ENCODE peak calls at places on chromosomes 11 and 22, in eight cellular contexts. M is neuronal stem cell, C is fibroblast of lung, P is Karpas-422, A is mammary epithelial cell, R is HepG2, W is GM23338, I is H9. N is an unnamed sample. For H3K27me3, the result is how much of the 10 kb centered on the place peaks cover.

GRCh38 chr11:121237686-121238658 is 54.6 kb upstream of the SC5D start:
- DNase-seq in M (no peak), C (peak), P (no peak), A (peak), R (no peak), W (no peak), I (no peak), N (no peak)

GRCh38 chr11:45180888-45181594 is 34.6 kb downstream of the PRDM11 start:
- DNase-seq in M (peak), C (peak), P (no peak), A (peak), R (no peak), W (peak), I (peak), N (peak)

GRCh38 chr22:36587289-36588154 is 58.6 kb upstream of the EIF3D start:
- DNase-seq in M (no peak), C (peak), P (no peak), A (no peak), R (no peak), W (no peak), I (no peak), N (peak)

GRCh38 chr11:39651857-39652461 is 1807.5 kb downstream of the LRRC4C start:
- DNase-seq in M (no peak), C (no peak), P (no peak), A (no peak), R (no peak), W (no peak), I (no peak), N (no peak)

GRCh38 chr11:69634590-69634989 is 6.4 kb upstream of the CCND1 start:
- DNase-seq in M (no peak), C (no peak), P (no peak), A (no peak), R (no peak), W (no peak), I (no peak), N (no peak)

GRCh38 chr11:74849525-74850391 is 99.1 kb downstream of the XRRA1 start:
- DNase-seq in M (peak), C (peak), P (no peak), A (peak), R (peak), W (peak), I (peak), N (peak)

GRCh38 chr11:60922906-60923305 is 1.4 kb upstream of the TMEM132A start:
- DNase-seq in M (no peak), C (no peak), P (no peak), A (no peak), R (no peak), W (no peak), I (no peak), N (no peak)

GRCh38 chr22:47190957-47191323 is 428.5 kb downstream of the TBC1D22A start:
- DNase-seq in M (no peak), C (no peak), P (no peak), A (no peak), R (no peak), W (no peak), I (no peak), N (no peak)

GRCh38 chr22:35894937-35895708 is 133.5 kb downstream of the RBFOX2 start:
- DNase-seq in M (no peak), C (peak), P (no peak), A (peak), R (no peak), W (no peak), I (no peak), N (peak)

GRCh38 chr22:46758098-46758497 is 4.4 kb upstream of the TBC1D22A start:
- DNase-seq in M (no peak), C (no peak), P (no peak), A (no peak), R (no peak), W (no peak), I (no peak), N (no peak)

GRCh38 chr11:110587972-110588371 is 124.3 kb downstream of the ARHGAP20 start:
- DNase-seq in M (no peak), C (peak), P (no peak), A (no peak), R (no peak), W (no peak), I (no peak), N (no peak)

GRCh38 chr11:27497284-27497866 is 9.2 kb downstream of the LIN7C start:
- DNase-seq in M (no peak), C (peak), P (peak), A (peak), R (peak), W (peak), I (no peak), N (no peak)

GRCh38 chr11:1310772-1311468 is 1.5 kb upstream of the TOLLIP start:
- DNase-seq in M (no peak), C (no peak), P (peak), A (no peak), R (no peak), W (no peak), I (no peak), N (no peak)

GRCh38 chr11:70071996-70072395 is 6.1 kb upstream of the ANO1 start:
- DNase-seq in M (no peak), C (no peak), P (no peak), A (no peak), R (no peak), W (no peak), I (no peak), N (no peak)

GRCh38 chr11:17443926-17444690 is 32.5 kb downstream of the ABCC8 start:
- DNase-seq in M (no peak), C (no peak), P (no peak), A (no peak), R (no peak), W (no peak), I (no peak), N (peak)

GRCh38 chr11:66789097-66789890 is 53.9 kb upstream of the RCE1 start:
- DNase-seq in M (no peak), C (no peak), P (no peak), A (no peak), R (peak), W (no peak), I (no peak), N (no peak)

GRCh38 chr11:35579557-35580396 is 38.5 kb upstream of the FJX1 start:
- DNase-seq in M (no peak), C (peak), P (no peak), A (peak), R (peak), W (no peak), I (no peak), N (no peak)

GRCh38 chr11:9787981-9788521 is 124.2 kb downstream of the SWAP70 start:
- DNase-seq in M (no peak), C (peak), P (no peak), A (peak), R (no peak), W (no peak), I (no peak), N (no peak)

GRCh38 chr11:134527382-134528243 is 115.6 kb upstream of the B3GAT1 start:
- DNase-seq in M (no peak), C (no peak), P (no peak), A (no peak), R (no peak), W (no peak), I (peak), N (no peak)

GRCh38 chr22:45994516-45995404 is 17.8 kb upstream of the WNT7B start:
- DNase-seq in M (peak), C (peak), P (peak), A (peak), R (no peak), W (peak), I (peak), N (peak)

GRCh38 chr11:86119062-86119461 is 50.2 kb upstream of the PICALM start:
- DNase-seq in M (no peak), C (peak), P (no peak), A (no peak), R (no peak), W (no peak), I (no peak), N (no peak)

GRCh38 chr11:109077340-109077927 is 344.6 kb upstream of the C11orf87 start:
- DNase-seq in M (no peak), C (no peak), P (no peak), A (no peak), R (no peak), W (peak), I (no peak), N (no peak)

GRCh38 chr11:10543782-10544181 is 2.8 kb upstream of the RNF141 start:
- DNase-seq in M (no peak), C (no peak), P (no peak), A (no peak), R (no peak), W (no peak), I (no peak), N (no peak)

GRCh38 chr11:5596611-5597201 is at the start of gene TRIM6:
- DNase-seq in M (peak), C (peak), P (no peak), A (peak), R (no peak), W (peak), I (peak), N (peak)

GRCh38 chr11:122045181-122045586 is 70.8 kb downstream of the BLID start:
- DNase-seq in M (no peak), C (peak), P (no peak), A (peak), R (no peak), W (no peak), I (no peak), N (no peak)

GRCh38 chr11:36155770-36156485 is 133.3 kb downstream of the COMMD9 start:
- DNase-seq in M (no peak), C (peak), P (no peak), A (peak), R (no peak), W (peak), I (no peak), N (no peak)

GRCh38 chr11:45926001-45926401 is 3.5 kb downstream of the LARGE2 start:
- DNase-seq in M (no peak), C (no peak), P (no peak), A (no peak), R (no peak), W (no peak), I (peak), N (no peak)

GRCh38 chr11:70233034-70233433 is 29.9 kb downstream of the FADD start:
- DNase-seq in M (no peak), C (no peak), P (no peak), A (no peak), R (no peak), W (no peak), I (no peak), N (no peak)

GRCh38 chr11:134369656-134370525 is 38.1 kb downstream of the GLB1L2 start:
- DNase-seq in M (no peak), C (no peak), P (no peak), A (no peak), R (no peak), W (no peak), I (no peak), N (no peak)

GRCh38 chr11:48107188-48107704 is 109.4 kb upstream of the OR4B1 start:
- DNase-seq in M (no peak), C (no peak), P (peak), A (peak), R (no peak), W (no peak), I (no peak), N (no peak)

GRCh38 chr22:46038174-46038487 is 61.2 kb upstream of the WNT7B start:
- DNase-seq in M (no peak), C (no peak), P (no peak), A (no peak), R (no peak), W (no peak), I (no peak), N (no peak)

GRCh38 chr11:2299773-2300172 is 1.9 kb downstream of the C11orf21 start:
- DNase-seq in M (no peak), C (no peak), P (no peak), A (no peak), R (no peak), W (no peak), I (no peak), N (no peak)

GRCh38 chr11:64206457-64207246 is at the start of gene FERMT3:
- DNase-seq in M (no peak), C (no peak), P (peak), A (no peak), R (no peak), W (no peak), I (no peak), N (no peak)

GRCh38 chr22:17369553-17370035 is 334 bp downstream of the CECR2 start:
- DNase-seq in M (peak), C (peak), P (peak), A (no peak), R (no peak), W (peak), I (peak), N (peak)

GRCh38 chr22:23695141-23695540 is 4.3 kb downstream of the RGL4 start:
- DNase-seq in M (no peak), C (no peak), P (no peak), A (no peak), R (no peak), W (no peak), I (no peak), N (no peak)

GRCh38 chr22:23692598-23693291 is 1.9 kb downstream of the RGL4 start:
- DNase-seq in M (no peak), C (no peak), P (peak), A (no peak), R (no peak), W (peak), I (no peak), N (peak)

GRCh38 chr22:23691748-23692423 is 1.1 kb downstream of the RGL4 start:
- DNase-seq in M (no peak), C (no peak), P (peak), A (no peak), R (no peak), W (no peak), I (no peak), N (no peak)

GRCh38 chr22:23695748-23696325 is 5.0 kb downstream of the RGL4 start:
- DNase-seq in M (no peak), C (no peak), P (no peak), A (no peak), R (no peak), W (no peak), I (no peak), N (no peak)

DNA sequence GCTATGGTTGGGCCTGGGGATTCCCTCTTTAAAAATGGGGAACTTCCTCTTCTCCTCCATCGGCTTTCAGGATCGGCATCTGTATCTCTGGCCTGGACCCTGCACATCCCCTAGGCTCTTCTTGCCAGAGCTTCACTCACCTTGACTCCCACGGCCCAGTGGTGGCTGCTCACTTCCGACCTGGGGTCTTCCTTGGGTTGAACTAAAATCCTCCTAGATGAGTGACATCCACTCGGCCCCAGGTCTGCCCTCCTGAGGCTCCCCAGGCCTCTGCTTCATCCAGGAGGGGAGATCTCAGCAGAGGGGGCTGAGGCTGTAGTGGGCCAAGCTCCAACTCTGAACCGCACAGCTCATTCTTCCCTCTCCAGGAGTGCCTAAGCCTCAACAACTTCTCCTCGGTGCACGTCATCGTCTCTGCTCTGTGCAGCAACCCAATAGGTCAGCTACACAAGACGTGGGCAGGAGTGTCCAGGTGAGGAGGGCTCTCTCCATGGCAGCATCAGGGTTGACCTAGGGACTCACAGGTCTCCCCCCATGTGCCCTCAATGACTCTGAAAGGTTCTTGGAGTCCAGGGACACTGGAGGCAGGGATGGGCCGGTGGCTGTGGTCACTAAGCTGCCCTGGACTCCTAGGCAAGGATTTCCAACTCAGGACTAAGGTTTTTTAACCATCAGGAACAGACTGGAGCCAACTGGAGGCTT is 3.3 kb downstream of the RGL4 start:
- DNase-seq in M (no peak), C (no peak), P (no peak), A (no peak), R (no peak), W (no peak), I (no peak), N (no peak)
- H3K4me2 ChIP-seq in M (no peak), C (no peak), P (no peak), A (no peak), R (no peak), W (no peak), I (no peak), N (no peak)

DNA sequence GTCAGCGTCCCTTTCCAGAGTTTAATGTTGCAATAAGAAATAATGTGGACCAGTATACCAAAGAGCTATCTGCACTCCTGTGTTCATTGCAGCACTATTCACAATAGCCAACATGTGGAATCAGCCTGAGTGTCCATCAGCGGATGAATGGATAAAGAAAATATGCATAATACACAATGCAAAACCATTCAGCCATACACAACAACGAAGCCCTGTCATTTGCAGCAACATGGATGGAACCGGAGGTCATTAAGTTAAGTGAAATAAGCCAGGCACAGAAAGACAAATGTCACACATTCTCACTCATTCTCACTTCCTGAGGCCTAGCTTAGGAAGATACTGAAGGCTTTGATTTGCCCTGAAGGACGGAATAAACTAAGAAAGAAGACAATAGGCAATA is 22.1 kb downstream of the SLC5A4 start:
- DNase-seq in M (no peak), C (no peak), P (no peak), A (no peak), R (no peak), W (no peak), I (no peak), N (no peak)
- H3K27me3 ChIP-seq in M (under half), C (under half), P (under half), A (under half), R (under half), W (under half), I (under half), N (under half)

DNA sequence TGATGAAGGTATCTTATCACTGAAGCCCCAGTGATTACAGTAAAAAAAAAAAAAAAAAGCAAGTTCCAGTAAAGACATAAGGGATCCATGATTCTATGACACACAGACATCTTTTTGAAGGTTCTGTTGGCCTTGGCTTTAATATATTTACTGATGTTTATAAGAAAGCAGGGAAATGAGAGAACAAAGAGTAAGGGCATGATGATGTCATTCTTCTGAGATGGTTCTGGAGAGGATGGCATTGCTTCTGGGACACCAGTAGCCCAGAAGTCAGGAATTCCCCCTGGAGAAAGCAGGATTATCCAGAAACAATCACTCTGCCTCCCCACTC is 233.6 kb downstream of the FAM76B start:
- DNase-seq in M (no peak), C (no peak), P (no peak), A (no peak), R (no peak), W (no peak), I (no peak), N (no peak)
- H3K4me2 ChIP-seq in M (no peak), C (no peak), P (no peak), A (no peak), R (no peak), W (no peak), I (no peak), N (peak)

GRCh38 chr22:22884888-22885840 is 2.5 kb upstream of the IGLL5 start:
- DNase-seq in M (no peak), C (no peak), P (peak), A (no peak), R (no peak), W (no peak), I (peak), N (no peak)
- H3K27me3 ChIP-seq in M (under half), C (under half), P (under half), A (under half), R (under half), W (half or more), I (under half), N (half or more)

GRCh38 chr22:27378343-27378800 is 423.2 kb downstream of the MN1 start:
- DNase-seq in M (no peak), C (no peak), P (no peak), A (no peak), R (no peak), W (no peak), I (no peak), N (peak)
- H3K4me2 ChIP-seq in M (no peak), C (no peak), P (peak), A (no peak), R (no peak), W (no peak), I (no peak), N (no peak)

GRCh38 chr11:129402196-129402595 is 26.5 kb downstream of the BARX2 start:
- DNase-seq in M (no peak), C (no peak), P (no peak), A (no peak), R (no peak), W (no peak), I (no peak), N (no peak)
- H3K27me3 ChIP-seq in M (under half), C (under half), P (under half), A (under half), R (under half), W (under half), I (under half), N (under half)

DNA sequence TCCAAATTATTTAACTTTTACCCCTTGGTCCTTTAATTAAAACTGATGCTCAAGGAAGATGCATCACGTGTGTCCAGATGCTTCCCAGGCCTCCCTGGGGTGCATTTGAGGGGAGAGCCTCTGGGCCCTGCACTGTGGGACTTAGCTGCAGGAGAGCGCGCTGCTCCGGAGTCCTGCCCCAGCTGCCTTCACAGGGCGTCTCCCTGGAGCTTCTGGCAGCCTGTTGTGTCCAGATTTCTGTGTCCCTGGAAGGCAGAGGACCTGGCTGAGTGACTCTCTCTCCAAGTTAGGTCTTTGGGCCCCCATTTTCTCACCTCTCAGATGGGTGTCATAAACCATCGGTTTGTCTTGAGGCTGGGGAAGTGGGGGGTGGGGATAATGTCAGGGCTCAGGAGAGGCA is 3.0 kb downstream of the ARHGAP8 start:
- DNase-seq in M (no peak), C (no peak), P (no peak), A (no peak), R (no peak), W (no peak), I (no peak), N (no peak)
- H3K4me2 ChIP-seq in M (no peak), C (no peak), P (no peak), A (peak), R (no peak), W (peak), I (peak), N (no peak)

GRCh38 chr11:119796363-119797060 is 67.5 kb upstream of the NECTIN1 start:
- DNase-seq in M (no peak), C (no peak), P (no peak), A (no peak), R (no peak), W (no peak), I (no peak), N (peak)
- H3K27me3 ChIP-seq in M (under half), C (under half), P (under half), A (under half), R (under half), W (under half), I (under half), N (under half)